ENCODE peak calls at places on chromosomes 12 and 14, in six cellular contexts. One of them, this sample, is unnamed.
A peak's percentile ranks its signal among the peaks of the same experiment; 100 is the strongest.

GRCh38 chr14:88551936-88552565 is 2.8 kb downstream of the PTPN21 start:
- DNase-seq in Calu3: peak; percentile 6
- DNase-seq in endothelial cell: peak; percentile 18
- DNase-seq in AG09309: no peak
- DNase-seq in NCI-H460: no peak
- DNase-seq in T-helper 2 cell: no peak
- DNase-seq in this sample: peak; percentile 54

GRCh38 chr12:52022841-52023181 is 16.1 kb downstream of the TAMALIN start:
- DNase-seq in Calu3: peak; percentile 26
- DNase-seq in endothelial cell: no peak
- DNase-seq in AG09309: no peak
- DNase-seq in NCI-H460: no peak
- DNase-seq in T-helper 2 cell: no peak
- DNase-seq in this sample: peak; percentile 83

GRCh38 chr12:83470749-83471148 is 784.0 kb downstream of the TMTC2 start:
- DNase-seq in Calu3: no peak
- DNase-seq in endothelial cell: no peak
- DNase-seq in AG09309: no peak
- DNase-seq in NCI-H460: no peak
- DNase-seq in T-helper 2 cell: no peak
- DNase-seq in this sample: no peak

GRCh38 chr12:81863406-81863805 is 104.3 kb upstream of the PPFIA2 start:
- DNase-seq in Calu3: no peak
- DNase-seq in endothelial cell: no peak
- DNase-seq in AG09309: no peak
- DNase-seq in NCI-H460: no peak
- DNase-seq in T-helper 2 cell: no peak
- DNase-seq in this sample: no peak

GRCh38 chr14:106083082-106083481 is 556.7 kb downstream of the TMEM121 start:
- DNase-seq in Calu3: no peak
- DNase-seq in endothelial cell: no peak
- DNase-seq in AG09309: no peak
- DNase-seq in NCI-H460: no peak
- DNase-seq in T-helper 2 cell: no peak
- DNase-seq in this sample: no peak

GRCh38 chr12:31289443-31289842 is 36.5 kb downstream of the SINHCAF start:
- DNase-seq in Calu3: no peak
- DNase-seq in endothelial cell: no peak
- DNase-seq in AG09309: no peak
- DNase-seq in NCI-H460: no peak
- DNase-seq in T-helper 2 cell: no peak
- DNase-seq in this sample: no peak

GRCh38 chr12:83102499-83102898 is 415.8 kb downstream of the TMTC2 start:
- DNase-seq in Calu3: no peak
- DNase-seq in endothelial cell: no peak
- DNase-seq in AG09309: no peak
- DNase-seq in NCI-H460: no peak
- DNase-seq in T-helper 2 cell: no peak
- DNase-seq in this sample: no peak

GRCh38 chr12:19230299-19230866 is 100.8 kb downstream of the PLEKHA5 start:
- DNase-seq in Calu3: no peak
- DNase-seq in endothelial cell: no peak
- DNase-seq in AG09309: no peak
- DNase-seq in NCI-H460: no peak
- DNase-seq in T-helper 2 cell: no peak
- DNase-seq in this sample: no peak

GRCh38 chr14:22464422-22465142 is 124.4 kb downstream of the DAD1 start:
- DNase-seq in Calu3: no peak
- DNase-seq in endothelial cell: no peak
- DNase-seq in AG09309: no peak
- DNase-seq in NCI-H460: no peak
- DNase-seq in T-helper 2 cell: no peak
- DNase-seq in this sample: no peak